ENCODE peak calls at places on chromosomes 7 and 10, in nine cellular contexts. H is WTC11, M is astrocyte, N is fibroblast of pulmonary artery, J is brain microvascular endothelial cell, Z is IMR-90, X is BJ, C is choroid plexus epithelial cell, V is D721Med. G is an unnamed sample.

GRCh38 chr7:30159153-30159552 is 24.4 kb downstream of the MTURN start:
- DNase-seq in H (no peak), M (no peak), N (no peak), J (no peak), Z (no peak), X (no peak), C (no peak), V (no peak), G (no peak)

GRCh38 chr10:68564712-68565111 is 4.6 kb downstream of the TET1 start:
- DNase-seq in H (no peak), M (no peak), N (no peak), J (no peak), Z (no peak), X (no peak), C (no peak), V (no peak), G (no peak)

GRCh38 chr10:8331896-8332729 is 277.6 kb downstream of the GATA3 start:
- DNase-seq in H (peak; percentile 29), M (peak; percentile 74), N (peak; percentile 71), J (peak; percentile 2), Z (peak; percentile 7), X (peak; percentile 1), C (peak; percentile 33), V (no peak), G (peak; percentile 47)

GRCh38 chr10:6239213-6239991 is 36.7 kb downstream of the PFKFB3 start:
- DNase-seq in H (no peak), M (peak; percentile 99), N (peak; percentile 98), J (peak; percentile 94), Z (peak; percentile 99), X (peak; percentile 98), C (peak; percentile 97), V (no peak), G (no peak)

GRCh38 chr7:22801907-22802306 is 20.7 kb downstream of the TOMM7 start:
- DNase-seq in H (peak; percentile 30), M (no peak), N (no peak), J (no peak), Z (no peak), X (no peak), C (no peak), V (no peak), G (no peak)

GRCh38 chr10:89666138-89666537 is 21.1 kb upstream of the PANK1 start:
- DNase-seq in H (no peak), M (no peak), N (no peak), J (no peak), Z (no peak), X (no peak), C (no peak), V (no peak), G (no peak)

GRCh38 chr7:23547662-23548061 is 15.9 kb upstream of the TRA2A start:
- DNase-seq in H (no peak), M (no peak), N (no peak), J (no peak), Z (no peak), X (no peak), C (no peak), V (no peak), G (no peak)

GRCh38 chr10:2835950-2836349 is 231.4 kb upstream of the PFKP start:
- DNase-seq in H (no peak), M (no peak), N (no peak), J (no peak), Z (no peak), X (no peak), C (no peak), V (no peak), G (no peak)

GRCh38 chr7:91302794-91303193 is 38.6 kb downstream of the FZD1 start:
- DNase-seq in H (no peak), M (no peak), N (no peak), J (no peak), Z (no peak), X (no peak), C (no peak), V (no peak), G (no peak)

GRCh38 chr10:78210976-78211375 is 177.3 kb downstream of the RPS24 start:
- DNase-seq in H (no peak), M (no peak), N (no peak), J (no peak), Z (no peak), X (no peak), C (no peak), V (no peak), G (no peak)

GRCh38 chr10:78210548-78210947 is 176.9 kb downstream of the RPS24 start:
- DNase-seq in H (no peak), M (no peak), N (no peak), J (no peak), Z (no peak), X (no peak), C (no peak), V (no peak), G (no peak)

GRCh38 chr10:78212786-78213175 is 179.1 kb downstream of the RPS24 start:
- DNase-seq in H (no peak), M (no peak), N (no peak), J (no peak), Z (no peak), X (no peak), C (no peak), V (no peak), G (no peak)

GRCh38 chr10:78212134-78212785 is 178.6 kb downstream of the RPS24 start:
- DNase-seq in H (no peak), M (peak; percentile 10), N (no peak), J (no peak), Z (no peak), X (no peak), C (no peak), V (peak; percentile 89), G (no peak)

GRCh38 chr10:78211476-78212110 is 177.9 kb downstream of the RPS24 start:
- DNase-seq in H (peak; percentile 34), M (peak; percentile 24), N (peak; percentile 64), J (peak; percentile 29), Z (peak; percentile 67), X (no peak), C (peak; percentile 75), V (peak; percentile 64), G (peak; percentile 34)
- TF ChIP-seq CTCF in H (no peak), M (peak; percentile 64), N (peak; percentile 63), J (peak; percentile 84), Z (peak; percentile 81), X (peak; percentile 70), C (peak; percentile 80), V (peak; percentile 71), G (peak; percentile 51)

DNA sequence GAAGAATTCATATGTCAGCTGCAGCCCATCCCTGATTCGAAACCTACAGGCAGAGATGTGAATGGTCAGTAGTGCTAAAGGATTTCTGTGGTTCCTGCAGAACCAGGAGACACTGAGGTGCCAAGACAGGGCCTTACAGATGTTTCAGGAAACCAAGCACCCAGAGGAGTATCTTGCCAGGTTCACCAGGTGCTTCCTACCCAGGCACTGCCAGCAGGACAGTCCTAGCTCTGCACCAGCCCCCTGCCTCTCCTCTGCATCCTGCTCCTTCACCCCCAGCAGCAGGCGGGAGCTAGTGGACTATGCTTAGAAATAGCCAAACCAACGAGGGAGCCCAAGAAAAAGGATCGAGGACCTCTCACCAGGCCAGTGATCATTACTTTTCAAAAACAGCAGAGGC is 4.2 kb upstream of the IKZF1 start:
- DNase-seq in H (no peak), M (no peak), N (no peak), J (no peak), Z (no peak), X (no peak), C (no peak), V (no peak), G (no peak)
- TF ChIP-seq CTCF in H (no peak), M (no peak), N (no peak), J (no peak), Z (no peak), X (no peak), C (no peak), V (no peak), G (no peak)

GRCh38 chr7:244981-245380 is 45.0 kb upstream of the FOXL3 start:
- DNase-seq in H (no peak), M (no peak), N (no peak), J (no peak), Z (no peak), X (no peak), C (no peak), V (no peak), G (no peak)
- TF ChIP-seq CTCF in H (no peak), M (no peak), N (no peak), J (no peak), Z (no peak), X (no peak), C (no peak), V (no peak), G (no peak)

DNA sequence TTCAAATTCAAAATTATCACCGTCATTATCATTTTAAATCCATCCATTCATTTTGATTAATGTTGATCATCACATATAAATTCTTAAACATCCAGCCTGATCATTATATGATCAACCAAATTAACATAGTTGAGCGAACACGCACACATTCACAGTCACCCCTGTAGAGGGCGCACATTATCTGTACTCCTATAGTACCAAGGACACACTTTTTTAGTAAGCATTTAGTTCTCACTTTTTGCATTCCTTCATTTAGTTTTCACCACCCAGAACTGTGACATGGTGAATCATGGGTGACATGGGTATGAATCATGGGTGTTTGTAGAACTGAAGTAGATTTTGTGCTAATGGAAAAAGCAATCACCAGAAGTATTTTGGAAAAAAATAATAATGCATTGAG is 26.0 kb upstream of the ZNF735 start:
- DNase-seq in H (no peak), M (no peak), N (peak; percentile 0), J (no peak), Z (no peak), X (no peak), C (peak; percentile 5), V (no peak), G (no peak)
- TF ChIP-seq CTCF in H (no peak), M (no peak), N (peak; percentile 6), J (peak; percentile 14), Z (peak; percentile 11), X (peak; percentile 14), C (peak; percentile 17), V (peak; percentile 20), G (no peak)

DNA sequence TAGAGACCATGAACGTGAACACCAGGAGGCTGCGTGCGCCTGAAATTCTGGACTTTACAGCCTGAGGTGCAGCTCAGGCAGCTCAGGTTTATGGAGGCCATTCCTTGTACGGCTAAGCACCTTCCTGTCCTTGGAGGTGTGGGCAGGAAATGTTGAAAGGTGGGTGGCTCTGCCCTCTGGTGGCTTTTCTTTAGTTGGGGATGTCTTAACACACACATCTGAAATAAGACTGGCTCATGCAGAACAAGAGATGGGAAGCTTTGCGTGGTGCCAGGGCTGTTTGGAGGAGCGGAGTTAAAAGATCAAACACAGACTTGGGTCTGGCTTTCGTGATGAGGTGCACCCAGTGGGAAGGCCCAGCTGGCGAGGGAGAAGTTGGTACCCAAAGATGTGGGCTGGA is 64.1 kb downstream of the DOCK1 start:
- DNase-seq in H (peak; percentile 40), M (no peak), N (peak; percentile 6), J (peak; percentile 7), Z (no peak), X (no peak), C (peak; percentile 30), V (no peak), G (no peak)
- TF ChIP-seq CTCF in H (no peak), M (peak; percentile 6), N (no peak), J (no peak), Z (no peak), X (no peak), C (peak; percentile 39), V (peak; percentile 35), G (peak; percentile 10)

DNA sequence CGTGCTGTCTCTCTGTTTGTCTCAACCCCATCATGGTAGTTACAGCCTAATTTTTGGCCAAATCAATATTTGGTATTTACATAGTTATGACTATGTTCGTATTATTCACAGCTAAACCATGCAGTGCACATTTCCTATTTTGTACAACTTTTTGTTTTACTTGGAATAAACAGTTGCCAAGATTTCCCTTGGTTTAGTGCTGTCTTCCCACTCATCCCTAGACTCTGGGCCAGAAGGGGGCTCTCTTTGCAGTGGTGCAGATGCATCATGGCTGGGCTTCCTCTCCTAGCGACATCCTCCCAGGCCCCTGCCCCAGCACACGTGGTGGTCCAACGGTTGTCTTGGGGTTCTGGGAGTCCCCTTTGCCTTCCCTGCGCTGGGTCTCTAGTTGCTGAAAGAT is 151.6 kb downstream of the PTPN20 start:
- DNase-seq in H (peak; percentile 56), M (no peak), N (peak; percentile 17), J (no peak), Z (peak; percentile 56), X (no peak), C (peak; percentile 33), V (no peak), G (no peak)
- TF ChIP-seq CTCF in H (no peak), M (no peak), N (peak; percentile 34), J (peak; percentile 65), Z (peak; percentile 31), X (peak; percentile 29), C (peak; percentile 67), V (peak; percentile 25), G (no peak)